ENCODE peak calls at places on chromosome X, in four cellular contexts. H is GM23338; N is GM06990; G is Jurkat, Clone E6-1. Q is an unnamed sample.

GRCh38 chrX:84258708-84259107 is 70.7 kb upstream of the RPS6KA6 start:
- DNase-seq in G (no peak), N (no peak), H (no peak), Q (no peak)

GRCh38 chrX:107102980-107103379 is 15.6 kb downstream of the RBM41 start:
- DNase-seq in G (no peak), H (no peak), N (no peak), Q (peak)

GRCh38 chrX:12567857-12568256 is 223.4 kb upstream of the PRPS2 start:
- DNase-seq in H (peak), N (no peak), G (no peak), Q (no peak)

GRCh38 chrX:42739258-42739657 is 38.7 kb downstream of the PPP1R2C start:
- DNase-seq in G (no peak), N (no peak), H (no peak), Q (peak)

GRCh38 chrX:964831-965416 is 247.5 kb downstream of the CRLF2 start:
- DNase-seq in G (no peak), N (no peak), H (no peak), Q (no peak)

GRCh38 chrX:68133181-68133580 is 300.1 kb downstream of the OPHN1 start:
- DNase-seq in H (no peak), N (no peak), G (no peak), Q (no peak)

GRCh38 chrX:21985332-21985777 is 44.8 kb downstream of the SMS start:
- DNase-seq in H (peak), N (peak), G (peak), Q (peak)

GRCh38 chrX:155888139-155888538 is 7.0 kb downstream of the VAMP7 start:
- DNase-seq in H (peak), N (no peak), G (no peak), Q (no peak)

GRCh38 chrX:17803449-17803848 is 57.6 kb downstream of the RAI2 start:
- DNase-seq in N (no peak), G (no peak), H (no peak), Q (no peak)

GRCh38 chrX:153878969-153879653 is 6.9 kb downstream of the L1CAM start:
- DNase-seq in G (no peak), H (peak), N (no peak), Q (no peak)

GRCh38 chrX:119190736-119191282 is 45.3 kb upstream of the PGRMC1 start:
- DNase-seq in N (no peak), G (no peak), H (no peak), Q (no peak)

GRCh38 chrX:107565916-107566602 is 62.3 kb upstream of the PRPS1 start:
- DNase-seq in G (peak), H (peak), N (no peak), Q (no peak)

GRCh38 chrX:67749536-67749935 is 205.7 kb downstream of the AR start:
- DNase-seq in H (no peak), G (no peak), N (no peak), Q (no peak)

GRCh38 chrX:119423631-119424030 is 24.5 kb downstream of the SLC25A43 start:
- DNase-seq in H (no peak), N (no peak), G (no peak), Q (no peak)

GRCh38 chrX:16368696-16369095 is 201.4 kb downstream of the MAGEB17 start:
- DNase-seq in G (no peak), N (no peak), H (no peak), Q (no peak)

GRCh38 chrX:3403748-3404147 is 57.3 kb upstream of the MXRA5 start:
- DNase-seq in N (no peak), H (no peak), G (no peak), Q (no peak)

GRCh38 chrX:40844476-40844875 is 109.1 kb upstream of the MED14 start:
- DNase-seq in H (no peak), G (no peak), N (no peak), Q (no peak)

GRCh38 chrX:50874878-50875277 is 35.7 kb upstream of the BMP15 start:
- DNase-seq in G (no peak), H (peak), N (no peak), Q (no peak)

GRCh38 chrX:103197721-103198306 is 17.1 kb upstream of the BEX4 start:
- DNase-seq in H (no peak), N (no peak), G (no peak), Q (no peak)

GRCh38 chrX:41145920-41146608 is 60.8 kb downstream of the USP9X start:
- DNase-seq in N (no peak), G (no peak), H (no peak), Q (no peak)

GRCh38 chrX:65034641-65035450 is 58.6 kb upstream of the ZC4H2 start:
- DNase-seq in N (peak), G (peak), H (peak), Q (peak)

GRCh38 chrX:18639280-18639679 is 32.6 kb downstream of the RS1 start:
- DNase-seq in G (no peak), N (no peak), H (no peak), Q (no peak)

GRCh38 chrX:48548871-48549270 is 9.4 kb downstream of the TBC1D25 start:
- DNase-seq in G (no peak), H (no peak), N (no peak), Q (no peak)

GRCh38 chrX:16516473-16516872 is 133.5 kb upstream of the S100G start:
- DNase-seq in N (no peak), H (no peak), G (no peak), Q (no peak)

GRCh38 chrX:3154386-3154991 is 113.2 kb downstream of the ARSF start:
- DNase-seq in N (no peak), H (no peak), G (no peak), Q (no peak)

GRCh38 chrX:148422531-148422930 is 77.9 kb upstream of the AFF2 start:
- DNase-seq in N (no peak), H (no peak), G (no peak), Q (no peak)

GRCh38 chrX:132119821-132120220 is 8.0 kb downstream of the FRMD7 start:
- DNase-seq in N (no peak), H (no peak), G (no peak), Q (no peak)

GRCh38 chrX:54044877-54045328 is 630 bp upstream of the PHF8 start:
- DNase-seq in N (no peak), H (no peak), G (no peak), Q (no peak)

GRCh38 chrX:16089086-16089485 is 34.3 kb upstream of the GRPR start:
- DNase-seq in G (no peak), H (no peak), N (no peak), Q (no peak)

GRCh38 chrX:15619053-15619772 is 18.5 kb upstream of the ACE2 start:
- DNase-seq in H (no peak), G (no peak), N (no peak), Q (no peak)

GRCh38 chrX:49101629-49101984 is 21.9 kb upstream of the WDR45 start:
- DNase-seq in H (peak), G (no peak), N (no peak), Q (no peak)

GRCh38 chrX:7083468-7084396 is 63.8 kb upstream of the STS start:
- DNase-seq in G (peak), N (peak), H (no peak), Q (peak)

GRCh38 chrX:140439455-140439854 is 65.4 kb downstream of the SOX3 start:
- DNase-seq in N (no peak), G (no peak), H (peak), Q (no peak)

GRCh38 chrX:51776851-51777250 is 33.6 kb downstream of the GSPT2 start:
- DNase-seq in N (no peak), H (no peak), G (no peak), Q (no peak)

GRCh38 chrX:39242187-39242586 is 440.9 kb downstream of the MID1IP1 start:
- DNase-seq in H (peak), G (peak), N (no peak), Q (no peak)

GRCh38 chrX:20454117-20454516 is 187.4 kb upstream of the RPS6KA3 start:
- DNase-seq in N (no peak), G (no peak), H (no peak), Q (no peak)

GRCh38 chrX:115595049-115595448 is 34.1 kb downstream of the PLS3 start:
- DNase-seq in G (no peak), N (no peak), H (no peak), Q (no peak)
- H3K4me3 ChIP-seq in G (no peak), N (no peak), H (no peak), Q (no peak)

DNA sequence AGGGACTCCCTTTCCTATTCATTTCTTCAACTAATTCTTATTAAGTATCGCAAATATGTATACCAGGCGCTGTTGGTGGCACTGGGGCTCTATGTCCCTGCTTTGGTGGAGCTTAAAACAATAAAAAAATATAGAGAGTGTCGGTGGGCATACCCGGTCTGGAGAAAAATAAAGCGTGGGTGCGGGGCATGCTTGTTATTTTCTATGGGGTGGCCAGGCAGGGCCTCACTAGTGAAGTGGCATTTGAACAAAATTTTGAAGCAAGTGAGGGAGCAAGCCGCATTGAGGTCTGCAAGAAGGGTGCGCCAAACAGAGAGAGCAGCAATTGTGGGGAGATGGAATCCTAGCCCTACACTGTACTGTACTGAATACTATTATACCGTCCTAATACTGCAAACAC is 565 bp upstream of the IDS start:
- DNase-seq in G (no peak), H (no peak), N (no peak), Q (no peak)
- H3K4me3 ChIP-seq in G (peak), H (peak), N (no peak), Q (peak)

DNA sequence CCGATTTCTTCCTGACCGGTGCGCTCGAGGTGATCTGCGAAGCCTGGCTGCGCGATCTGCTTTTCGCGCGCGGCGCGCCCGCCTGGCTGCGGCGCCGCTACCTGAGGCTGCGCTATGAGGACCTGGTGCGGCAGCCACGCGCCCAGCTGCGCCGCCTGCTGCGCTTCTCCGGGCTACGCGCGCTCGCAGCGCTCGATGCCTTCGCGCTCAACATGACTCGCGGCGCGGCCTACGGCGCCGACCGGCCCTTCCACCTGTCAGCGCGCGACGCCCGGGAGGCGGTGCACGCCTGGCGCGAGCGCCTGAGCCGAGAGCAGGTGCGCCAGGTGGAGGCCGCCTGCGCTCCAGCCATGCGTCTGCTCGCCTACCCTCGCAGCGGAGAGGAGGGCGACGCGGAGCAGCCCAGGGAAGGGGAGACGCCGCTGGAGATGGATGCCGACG is 1.4 kb downstream of the CHST7 start:
- DNase-seq in N (peak), H (peak), G (no peak), Q (peak)
- H3K4me3 ChIP-seq in N (peak), H (peak), G (no peak), Q (peak)

GRCh38 chrX:10048076-10048475 is 80.9 kb downstream of the CLDN34 start:
- DNase-seq in H (peak), N (no peak), G (no peak), Q (no peak)
- H3K4me3 ChIP-seq in H (no peak), N (no peak), G (no peak), Q (no peak)

GRCh38 chrX:129981207-129981553 is 1.3 kb upstream of the BCORL1 start:
- DNase-seq in H (no peak), G (no peak), N (no peak), Q (no peak)

GRCh38 chrX:129981752-129982299 is 609 bp upstream of the BCORL1 start:
- DNase-seq in H (no peak), G (no peak), N (no peak), Q (no peak)

GRCh38 chrX:129980540-129981206 is 1.8 kb upstream of the BCORL1 start:
- DNase-seq in N (peak), H (peak), G (no peak), Q (no peak)

GRCh38 chrX:129979207-129979920 is 3.1 kb upstream of the BCORL1 start:
- DNase-seq in N (no peak), H (no peak), G (no peak), Q (no peak)

GRCh38 chrX:129980043-129980442 is 2.4 kb upstream of the BCORL1 start:
- DNase-seq in N (peak), G (no peak), H (no peak), Q (peak)
- H3K4me3 ChIP-seq in N (peak), G (no peak), H (peak), Q (no peak)